ENCODE peak calls at places on chromosomes 12 and 14, in six cellular contexts. W, D, T, H, J and I are unnamed samples. For H3K36me3, the result is how much of the 10 kb centered on the place peaks cover.

GRCh38 chr14:67618617-67619063 is 1.1 kb upstream of the ARG2 start:
- DNase-seq in W (peak), D (no peak), T (no peak), H (peak), J (no peak), I (no peak)

GRCh38 chr14:39050389-39050788 is 52.6 kb downstream of the SEC23A start:
- DNase-seq in W (no peak), D (no peak), T (no peak), H (no peak), J (no peak), I (no peak)

GRCh38 chr14:79708991-79709390 is 502.3 kb downstream of the DIO2 start:
- DNase-seq in W (no peak), D (no peak), T (no peak), H (no peak), J (no peak), I (no peak)

GRCh38 chr14:63493246-63493645 is 49.9 kb downstream of the PPP2R5E start:
- DNase-seq in W (no peak), D (no peak), T (no peak), H (no peak), J (no peak), I (no peak)

GRCh38 chr14:100453930-100454329 is 130.8 kb downstream of the SLC25A47 start:
- DNase-seq in W (no peak), D (no peak), T (no peak), H (no peak), J (no peak), I (peak)

GRCh38 chr12:105100207-105100985 is 7.1 kb upstream of the WASHC4 start:
- DNase-seq in W (no peak), D (no peak), T (no peak), H (no peak), J (no peak), I (no peak)

GRCh38 chr12:4118601-4119156 is 154.9 kb upstream of the CCND2 start:
- DNase-seq in W (no peak), D (no peak), T (no peak), H (no peak), J (no peak), I (peak)

GRCh38 chr12:26845984-26846383 is 13.0 kb upstream of the ITPR2 start:
- DNase-seq in W (peak), D (no peak), T (no peak), H (peak), J (no peak), I (no peak)

GRCh38 chr12:110249716-110250225 is 31.3 kb upstream of the ATP2A2 start:
- DNase-seq in W (no peak), D (no peak), T (peak), H (peak), J (no peak), I (no peak)

GRCh38 chr12:78189656-78190055 is 359.0 kb downstream of the NAV3 start:
- DNase-seq in W (no peak), D (no peak), T (no peak), H (no peak), J (no peak), I (no peak)

GRCh38 chr12:6469609-6470374 is 685 bp downstream of the VAMP1 start:
- DNase-seq in W (peak), D (no peak), T (no peak), H (no peak), J (no peak), I (no peak)

GRCh38 chr12:47236109-47236714 is 156.5 kb upstream of the AMIGO2 start:
- DNase-seq in W (no peak), D (no peak), T (no peak), H (no peak), J (no peak), I (no peak)

GRCh38 chr14:70955543-70956480 is 48.6 kb downstream of the PCNX1 start:
- DNase-seq in W (no peak), D (no peak), T (no peak), H (no peak), J (no peak), I (no peak)

GRCh38 chr14:96975116-96975515 is 177.9 kb downstream of the VRK1 start:
- DNase-seq in W (no peak), D (no peak), T (no peak), H (no peak), J (no peak), I (no peak)

GRCh38 chr12:46371718-46372130 is 849 bp downstream of the SLC38A2 start:
- DNase-seq in W (peak), D (peak), T (peak), H (peak), J (peak), I (no peak)

GRCh38 chr14:72463291-72463866 is 430.5 kb downstream of the DPF3 start:
- DNase-seq in W (no peak), D (no peak), T (no peak), H (no peak), J (no peak), I (no peak)

GRCh38 chr14:49897965-49898364 is 5.1 kb downstream of the ARF6 start:
- DNase-seq in W (no peak), D (no peak), T (no peak), H (peak), J (no peak), I (no peak)
- TF ChIP-seq POLR2A in W (no peak), D (no peak), T (no peak), H (no peak), J (no peak), I (no peak)

DNA sequence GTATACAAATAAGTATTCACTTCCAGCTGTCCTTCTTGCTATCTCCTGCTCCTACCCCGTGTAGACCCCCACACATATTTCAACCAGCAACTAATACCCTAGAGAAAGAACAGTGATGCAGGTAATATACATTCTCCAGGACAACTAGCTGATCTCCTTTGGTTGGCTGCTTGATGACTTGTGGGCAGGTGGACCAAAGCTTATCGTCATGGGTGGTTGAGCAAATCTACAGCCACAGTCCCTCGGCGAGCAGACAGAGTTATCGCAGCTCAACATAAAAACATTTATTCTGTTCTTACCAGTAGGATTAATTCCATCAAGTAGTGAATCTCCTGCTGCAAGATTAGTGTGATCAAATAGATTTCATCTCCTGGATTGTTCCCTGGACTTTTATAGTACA is 314.3 kb downstream of the TMEM132D start:
- DNase-seq in W (no peak), D (no peak), T (no peak), H (no peak), J (no peak), I (no peak)
- H3K36me3 ChIP-seq in W (under half), D (under half), T (under half), H (under half), J (under half), I (under half)

GRCh38 chr12:106138279-106138645 is 492 bp downstream of the NUAK1 start:
- DNase-seq in W (no peak), D (no peak), T (no peak), H (peak), J (no peak), I (no peak)
- H3K4me3 ChIP-seq in W (no peak), D (peak), T (peak), H (peak), J (peak), I (peak)

GRCh38 chr12:39442895-39443703 is at the start of gene KIF21A:
- DNase-seq in W (peak), D (peak), T (peak), H (peak), J (peak), I (no peak)

GRCh38 chr12:39451977-39452376 is 9.1 kb upstream of the KIF21A start:
- DNase-seq in W (no peak), D (no peak), T (no peak), H (no peak), J (no peak), I (no peak)

GRCh38 chr12:39441963-39442894 is 691 bp downstream of the KIF21A start:
- DNase-seq in W (peak), D (no peak), T (no peak), H (peak), J (peak), I (no peak)

GRCh38 chr12:39443704-39444234 is 849 bp upstream of the KIF21A start:
- DNase-seq in W (no peak), D (no peak), T (no peak), H (no peak), J (no peak), I (no peak)

DNA sequence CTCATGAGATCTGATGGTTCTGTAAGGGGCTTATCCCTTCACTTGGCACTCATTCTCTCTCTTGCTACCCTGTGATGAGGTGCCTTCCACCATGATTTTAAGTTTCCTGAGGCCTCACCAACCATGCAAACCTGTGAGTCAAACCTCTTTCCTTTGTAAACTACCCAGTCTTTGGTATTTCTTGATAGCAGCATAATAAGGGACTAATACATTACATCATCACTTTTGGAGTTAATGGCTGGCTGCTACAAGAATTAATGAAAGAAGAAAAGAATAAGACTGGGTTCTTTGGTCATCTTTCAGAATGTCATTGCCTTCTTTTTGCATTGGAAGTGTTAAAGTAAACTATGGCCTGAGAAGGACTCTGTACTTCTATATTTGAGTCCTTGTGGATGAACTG is 5.1 kb upstream of the KIF21A start:
- DNase-seq in W (no peak), D (no peak), T (no peak), H (no peak), J (no peak), I (no peak)
- TF ChIP-seq POLR2A in W (no peak), D (no peak), T (no peak), H (no peak), J (no peak), I (no peak)

GRCh38 chr14:104438166-104438887 is 141.2 kb upstream of the C14orf180 start:
- DNase-seq in W (no peak), D (peak), T (peak), H (no peak), J (no peak), I (peak)
- H3K36me3 ChIP-seq in W (under half), D (under half), T (under half), H (under half), J (under half), I (under half)

GRCh38 chr12:50024227-50024626 is 1.1 kb downstream of the RACGAP1 start:
- DNase-seq in W (no peak), D (no peak), T (no peak), H (no peak), J (no peak), I (no peak)
- H3K4me3 ChIP-seq in W (peak), D (no peak), T (no peak), H (no peak), J (no peak), I (no peak)

GRCh38 chr12:69091447-69092022 is 147.8 kb upstream of the CPSF6 start:
- DNase-seq in W (no peak), D (no peak), T (no peak), H (no peak), J (no peak), I (no peak)

GRCh38 chr12:69092137-69092536 is 147.2 kb upstream of the CPSF6 start:
- DNase-seq in W (no peak), D (no peak), T (no peak), H (no peak), J (no peak), I (no peak)

GRCh38 chr12:69084816-69085215 is 151.8 kb upstream of the CPM start:
- DNase-seq in W (no peak), D (no peak), T (no peak), H (no peak), J (no peak), I (no peak)

GRCh38 chr12:69085852-69086251 is 152.9 kb upstream of the CPM start:
- DNase-seq in W (no peak), D (no peak), T (no peak), H (no peak), J (no peak), I (no peak)

DNA sequence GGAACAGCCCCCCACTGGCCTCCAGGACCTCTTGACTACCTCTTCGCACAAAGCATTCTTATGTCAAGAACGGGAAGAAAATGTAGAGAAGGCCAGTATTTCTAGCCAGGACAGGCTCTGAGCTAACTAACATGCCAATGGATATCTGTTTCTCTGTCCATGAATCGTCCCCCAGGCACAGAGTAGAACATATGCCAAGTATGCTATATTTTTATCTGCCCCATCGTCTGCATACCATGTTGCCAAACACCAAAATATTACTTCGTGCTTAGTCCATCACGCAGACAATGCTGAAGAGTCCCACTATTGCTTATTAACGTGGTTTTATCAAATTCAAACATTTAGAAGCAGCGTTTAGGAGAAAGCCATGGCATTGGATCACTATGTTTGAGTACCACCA is 151.4 kb upstream of the CPSF6 start:
- DNase-seq in W (no peak), D (no peak), T (no peak), H (no peak), J (no peak), I (no peak)
- TF ChIP-seq POLR2A in W (no peak), D (no peak), T (no peak), H (no peak), J (no peak), I (no peak)

GRCh38 chr12:122133192-122133950 is 40.6 kb downstream of the IL31 start:
- DNase-seq in W (no peak), D (no peak), T (no peak), H (no peak), J (no peak), I (no peak)
- H3K36me3 ChIP-seq in W (half or more), D (under half), T (half or more), H (half or more), J (under half), I (under half)